ENCODE peak calls at places on chromosomes 11 and 22, in four cellular contexts. E is NCI-H460, T is cardiac muscle cell, W is stromal cell of bone marrow. N is an unnamed sample.

GRCh38 chr11:129785383-129786111 is 30.1 kb upstream of the TMEM45B start:
- DNase-seq in E (peak; percentile 11), T (peak; percentile 33), W (peak; percentile 3), N (no peak)

GRCh38 chr11:102527701-102528100 is 2.8 kb downstream of the MMP7 start:
- DNase-seq in E (no peak), T (no peak), W (no peak), N (no peak)

GRCh38 chr22:42342426-42343135 is 72.1 kb upstream of the TCF20 start:
- DNase-seq in E (no peak), T (no peak), W (no peak), N (no peak)

GRCh38 chr11:27524155-27524554 is 17.6 kb upstream of the LIN7C start:
- DNase-seq in E (peak; percentile 13), T (peak; percentile 40), W (peak; percentile 44), N (no peak)

GRCh38 chr22:20156611-20157415 is 6.0 kb upstream of the CCDC188 start:
- DNase-seq in E (peak; percentile 52), T (peak; percentile 79), W (peak; percentile 9), N (peak; percentile 86)

GRCh38 chr11:39177678-39178077 is 2281.8 kb downstream of the LRRC4C start:
- DNase-seq in E (no peak), T (no peak), W (no peak), N (no peak)

GRCh38 chr11:68213135-68213515 is at the start of gene KMT5B:
- DNase-seq in E (no peak), T (peak; percentile 74), W (peak; percentile 15), N (peak; percentile 59)

GRCh38 chr11:101446238-101446637 is 137.6 kb downstream of the TRPC6 start:
- DNase-seq in E (peak; percentile 55), T (peak; percentile 31), W (peak; percentile 43), N (no peak)

GRCh38 chr11:47997063-47998053 is 17.0 kb downstream of the PTPRJ start:
- DNase-seq in E (no peak), T (no peak), W (no peak), N (no peak)

GRCh38 chr11:76835928-76836612 is 24.6 kb upstream of the ACER3 start:
- DNase-seq in E (peak; percentile 31), T (peak; percentile 80), W (peak; percentile 65), N (peak; percentile 65)

GRCh38 chr11:118924591-118925585 is 838 bp downstream of the BCL9L start:
- DNase-seq in E (no peak), T (peak; percentile 46), W (no peak), N (peak; percentile 62)

GRCh38 chr11:46504817-46505613 is 88.8 kb downstream of the AMBRA1 start:
- DNase-seq in E (no peak), T (no peak), W (no peak), N (peak; percentile 60)

GRCh38 chr11:113690619-113691569 is 15.2 kb downstream of the TMPRSS5 start:
- DNase-seq in E (peak; percentile 67), T (peak; percentile 75), W (peak; percentile 28), N (peak; percentile 74)

GRCh38 chr11:45176996-45177395 is 30.6 kb downstream of the PRDM11 start:
- DNase-seq in E (no peak), T (no peak), W (no peak), N (no peak)

GRCh38 chr11:67002921-67003411 is 20.0 kb upstream of the SYT12 start:
- DNase-seq in E (no peak), T (no peak), W (no peak), N (no peak)

GRCh38 chr11:59710136-59710847 is 3.4 kb downstream of the OR10V1 start:
- DNase-seq in E (no peak), T (no peak), W (no peak), N (no peak)

GRCh38 chr11:110463153-110463552 is 33.4 kb downstream of the FDX1 start:
- DNase-seq in E (peak; percentile 16), T (peak; percentile 82), W (peak; percentile 37), N (no peak)

GRCh38 chr11:33721291-33721840 is 14.9 kb downstream of the CD59 start:
- DNase-seq in E (no peak), T (peak; percentile 43), W (no peak), N (no peak)

N was measured in AG08396.